ENCODE peak calls at places on chromosome 15, in six cellular contexts. H, N, X, G, F and L are unnamed samples.

GRCh38 chr15:48936666-48937065 is 27.1 kb downstream of the SHC4 start:
- DNase-seq in F (no peak), X (no peak), N (no peak), G (peak; percentile 67), H (peak; percentile 30), L (no peak)

GRCh38 chr15:72758195-72758594 is 25.4 kb downstream of the ADPGK start:
- DNase-seq in G (peak; percentile 65), N (no peak), X (no peak), H (peak; percentile 83), F (no peak), L (no peak)

GRCh38 chr15:76866716-76867321 is 38.3 kb downstream of the SCAPER start:
- DNase-seq in N (no peak), G (peak; percentile 30), X (no peak), F (peak; percentile 6), H (peak; percentile 18), L (no peak)

GRCh38 chr15:47820047-47820779 is 102.9 kb downstream of the SEMA6D start:
- DNase-seq in F (no peak), H (no peak), N (no peak), X (no peak), G (no peak), L (no peak)

GRCh38 chr15:83919319-83919830 is 265.5 kb downstream of the ADAMTSL3 start:
- DNase-seq in X (no peak), F (peak; percentile 45), G (no peak), N (no peak), H (no peak), L (no peak)

GRCh38 chr15:53114960-53115359 is 324.8 kb upstream of the ONECUT1 start:
- DNase-seq in H (no peak), N (no peak), F (no peak), X (no peak), G (no peak), L (no peak)

GRCh38 chr15:72009207-72009606 is 108.7 kb downstream of the MYO9A start:
- DNase-seq in G (no peak), N (no peak), X (no peak), H (no peak), F (no peak), L (no peak)

GRCh38 chr15:41838400-41838897 is at the start of gene PLA2G4B:
- DNase-seq in H (no peak), F (no peak), G (no peak), X (no peak), N (no peak), L (no peak)

GRCh38 chr15:77984446-77984861 is 93.1 kb downstream of the TBC1D2B start:
- DNase-seq in N (no peak), H (no peak), G (no peak), F (no peak), X (peak; percentile 6), L (no peak)

GRCh38 chr15:57313134-57313483 is 63.2 kb upstream of the CGNL1 start:
- DNase-seq in N (no peak), X (no peak), F (no peak), G (no peak), H (no peak), L (no peak)

GRCh38 chr15:88166330-88166993 is 90.1 kb downstream of the NTRK3 start:
- DNase-seq in G (no peak), N (no peak), X (no peak), H (peak; percentile 10), F (peak; percentile 4), L (peak; percentile 38)

GRCh38 chr15:52243697-52244555 is 51.7 kb downstream of the MYO5C start:
- DNase-seq in N (no peak), X (no peak), H (no peak), G (no peak), F (no peak), L (no peak)

GRCh38 chr15:64693134-64693533 is 82.3 kb downstream of the RBPMS2 start:
- DNase-seq in X (no peak), G (peak; percentile 74), N (no peak), H (peak; percentile 46), F (no peak), L (peak; percentile 44)

GRCh38 chr15:38169982-38170381 is 82.7 kb upstream of the SPRED1 start:
- DNase-seq in H (no peak), G (peak; percentile 18), N (no peak), X (no peak), F (no peak), L (no peak)

GRCh38 chr15:93072440-93073394 is 16.3 kb downstream of the RGMA start:
- DNase-seq in N (peak; percentile 89), X (peak; percentile 89), G (no peak), F (peak; percentile 6), H (peak; percentile 9), L (peak; percentile 92)

GRCh38 chr15:85333132-85333831 is 47.1 kb upstream of the AKAP13 start:
- DNase-seq in N (no peak), G (peak; percentile 78), F (no peak), X (no peak), H (peak; percentile 86), L (no peak)

GRCh38 chr15:95690631-95691340 is 639.7 kb upstream of the NR2F2 start:
- DNase-seq in G (no peak), F (no peak), N (no peak), H (no peak), X (no peak), L (no peak)

GRCh38 chr15:68821190-68821897 is 649 bp upstream of the ANP32A start:
- DNase-seq in H (no peak), X (no peak), G (no peak), F (no peak), N (no peak), L (peak; percentile 46)

GRCh38 chr15:37054336-37054735 is 46.0 kb downstream of the MEIS2 start:
- DNase-seq in F (no peak), G (no peak), X (no peak), H (no peak), N (no peak), L (no peak)

GRCh38 chr15:89335289-89336041 is 841 bp upstream of the POLG start:
- DNase-seq in X (no peak), N (no peak), F (no peak), H (no peak), G (no peak), L (no peak)

GRCh38 chr15:63996794-63997357 is 49.4 kb downstream of the DAPK2 start:
- DNase-seq in G (no peak), F (no peak), X (no peak), N (no peak), H (no peak), L (no peak)

GRCh38 chr15:42133356-42133755 is 23.1 kb downstream of the PLA2G4F start:
- DNase-seq in F (no peak), H (no peak), G (no peak), N (no peak), X (no peak), L (no peak)

GRCh38 chr15:41411031-41411430 is 5.9 kb upstream of the RTF1 start:
- DNase-seq in N (no peak), G (no peak), X (no peak), H (no peak), F (no peak), L (no peak)

GRCh38 chr15:95825672-95826387 is 504.7 kb upstream of the NR2F2 start:
- DNase-seq in H (no peak), N (no peak), F (no peak), G (no peak), X (no peak), L (no peak)

GRCh38 chr15:65910341-65910740 is 41.0 kb downstream of the RAB11A start:
- DNase-seq in H (no peak), G (no peak), N (no peak), F (no peak), X (no peak), L (no peak)